ENCODE peak calls at places on chromosome 9, in ten cellular contexts. One of them, this sample, is unnamed.

GRCh38 chr9:119370816-119371215 is 1.6 kb upstream of the BRINP1 start:
- DNase-seq in upper lobe of right lung: peak
- DNase-seq in fibroblast of lung: peak
- DNase-seq in A549: peak
- DNase-seq in coronary artery: no peak
- DNase-seq in epithelial cell of esophagus: peak
- DNase-seq in neural progenitor cell: peak
- DNase-seq in pancreas: peak
- DNase-seq in SK-N-SH: no peak
- DNase-seq in AG04450: no peak
- DNase-seq in this sample: no peak

GRCh38 chr9:21993893-21994525 is at the start of gene CDKN2A:
- DNase-seq in upper lobe of right lung: peak
- DNase-seq in fibroblast of lung: peak
- DNase-seq in A549: no peak
- DNase-seq in coronary artery: no peak
- DNase-seq in epithelial cell of esophagus: peak
- DNase-seq in neural progenitor cell: peak
- DNase-seq in pancreas: peak
- DNase-seq in SK-N-SH: peak
- DNase-seq in AG04450: no peak
- DNase-seq in this sample: no peak

GRCh38 chr9:2047916-2048315 is 32.8 kb downstream of the SMARCA2 start:
- DNase-seq in upper lobe of right lung: no peak
- DNase-seq in fibroblast of lung: no peak
- DNase-seq in A549: no peak
- DNase-seq in coronary artery: no peak
- DNase-seq in epithelial cell of esophagus: no peak
- DNase-seq in neural progenitor cell: no peak
- DNase-seq in pancreas: no peak
- DNase-seq in SK-N-SH: no peak
- DNase-seq in AG04450: no peak
- DNase-seq in this sample: no peak

GRCh38 chr9:34991833-34992375 is 2.4 kb downstream of the DNAJB5 start:
- DNase-seq in upper lobe of right lung: peak
- DNase-seq in fibroblast of lung: peak
- DNase-seq in A549: peak
- DNase-seq in coronary artery: no peak
- DNase-seq in epithelial cell of esophagus: peak
- DNase-seq in neural progenitor cell: peak
- DNase-seq in pancreas: no peak
- DNase-seq in SK-N-SH: no peak
- DNase-seq in AG04450: no peak
- DNase-seq in this sample: no peak

GRCh38 chr9:14131353-14132088 is 182.4 kb downstream of the NFIB start:
- DNase-seq in upper lobe of right lung: no peak
- DNase-seq in fibroblast of lung: no peak
- DNase-seq in A549: no peak
- DNase-seq in coronary artery: no peak
- DNase-seq in epithelial cell of esophagus: no peak
- DNase-seq in neural progenitor cell: no peak
- DNase-seq in pancreas: no peak
- DNase-seq in SK-N-SH: peak
- DNase-seq in AG04450: no peak
- DNase-seq in this sample: no peak

GRCh38 chr9:107600060-107600573 is 110.5 kb upstream of the KLF4 start:
- DNase-seq in upper lobe of right lung: no peak
- DNase-seq in fibroblast of lung: peak
- DNase-seq in A549: no peak
- DNase-seq in coronary artery: no peak
- DNase-seq in epithelial cell of esophagus: no peak
- DNase-seq in neural progenitor cell: no peak
- DNase-seq in pancreas: no peak
- DNase-seq in SK-N-SH: no peak
- DNase-seq in AG04450: no peak
- DNase-seq in this sample: no peak

GRCh38 chr9:133657120-133657661 is 21.0 kb downstream of the DBH start:
- DNase-seq in upper lobe of right lung: no peak
- DNase-seq in fibroblast of lung: peak
- DNase-seq in A549: no peak
- DNase-seq in coronary artery: no peak
- DNase-seq in epithelial cell of esophagus: no peak
- DNase-seq in neural progenitor cell: no peak
- DNase-seq in pancreas: peak
- DNase-seq in SK-N-SH: no peak
- DNase-seq in AG04450: no peak
- DNase-seq in this sample: no peak

GRCh38 chr9:119003218-119003617 is 366.0 kb downstream of the BRINP1 start:
- DNase-seq in upper lobe of right lung: no peak
- DNase-seq in fibroblast of lung: peak
- DNase-seq in A549: no peak
- DNase-seq in coronary artery: no peak
- DNase-seq in epithelial cell of esophagus: no peak
- DNase-seq in neural progenitor cell: no peak
- DNase-seq in pancreas: no peak
- DNase-seq in SK-N-SH: no peak
- DNase-seq in AG04450: no peak
- DNase-seq in this sample: no peak

GRCh38 chr9:118643118-118643517 is 726.1 kb downstream of the BRINP1 start:
- DNase-seq in upper lobe of right lung: peak
- DNase-seq in fibroblast of lung: peak
- DNase-seq in A549: peak
- DNase-seq in coronary artery: no peak
- DNase-seq in epithelial cell of esophagus: peak
- DNase-seq in neural progenitor cell: peak
- DNase-seq in pancreas: no peak
- DNase-seq in SK-N-SH: no peak
- DNase-seq in AG04450: no peak
- DNase-seq in this sample: no peak

DNA sequence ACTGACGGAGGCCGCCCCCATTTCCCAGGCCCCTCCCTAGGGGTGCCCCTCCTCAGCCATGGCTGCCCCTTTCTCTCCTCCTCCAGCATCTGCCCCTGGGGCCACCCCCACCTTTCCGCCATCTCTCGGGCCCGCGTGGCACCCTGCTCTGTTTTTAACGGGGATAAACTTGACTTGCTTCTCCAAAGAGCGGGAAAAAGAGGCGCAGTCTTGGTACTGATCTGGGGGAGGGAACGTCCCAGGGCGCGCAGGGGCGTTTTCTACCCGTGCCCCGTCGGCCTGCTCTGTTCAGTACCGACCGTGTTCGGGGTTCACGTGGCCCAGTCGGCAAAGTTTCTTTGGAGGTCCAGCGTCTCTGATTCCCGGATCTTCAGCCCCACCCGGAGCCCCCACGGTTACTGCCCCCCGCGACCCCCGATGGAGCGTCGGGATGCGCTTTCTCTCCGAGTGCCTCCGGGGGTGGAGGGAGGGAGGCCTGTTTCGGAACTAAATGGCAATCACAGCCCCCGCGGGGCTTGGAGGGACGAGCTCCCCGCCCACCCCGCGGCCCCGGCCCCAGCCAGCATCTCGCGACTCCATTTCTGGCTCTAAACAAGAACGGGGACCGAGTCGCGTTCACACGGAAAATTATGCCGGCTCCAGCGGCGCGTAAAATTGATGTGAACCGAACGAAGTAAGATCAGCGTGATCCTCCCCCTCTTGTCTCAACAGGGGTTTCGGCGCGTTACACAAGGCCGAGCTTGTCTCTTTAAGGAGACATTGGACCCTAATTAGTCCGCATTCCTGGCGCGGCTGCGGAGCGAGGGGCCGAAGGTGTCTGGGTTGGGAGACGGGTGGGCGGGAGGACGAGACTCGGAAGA is 1.1 kb upstream of the TLE4 start:
- DNase-seq in upper lobe of right lung: peak
- DNase-seq in fibroblast of lung: peak
- DNase-seq in A549: peak
- DNase-seq in coronary artery: peak
- DNase-seq in epithelial cell of esophagus: peak
- DNase-seq in neural progenitor cell: peak
- DNase-seq in pancreas: peak
- DNase-seq in SK-N-SH: peak
- DNase-seq in AG04450: no peak
- DNase-seq in this sample: no peak
- H3K4me3 ChIP-seq in upper lobe of right lung: peak
- H3K4me3 ChIP-seq in fibroblast of lung: peak
- H3K4me3 ChIP-seq in A549: peak
- H3K4me3 ChIP-seq in coronary artery: peak
- H3K4me3 ChIP-seq in epithelial cell of esophagus: peak
- H3K4me3 ChIP-seq in neural progenitor cell: peak
- H3K4me3 ChIP-seq in pancreas: peak
- H3K4me3 ChIP-seq in SK-N-SH: peak
- H3K4me3 ChIP-seq in AG04450: peak
- H3K4me3 ChIP-seq in this sample: peak

GRCh38 chr9:131407717-131408195 is 13.9 kb downstream of the PRRC2B start:
- DNase-seq in upper lobe of right lung: peak
- DNase-seq in fibroblast of lung: peak
- DNase-seq in A549: peak
- DNase-seq in coronary artery: no peak
- DNase-seq in epithelial cell of esophagus: peak
- DNase-seq in neural progenitor cell: peak
- DNase-seq in pancreas: no peak
- DNase-seq in SK-N-SH: no peak
- DNase-seq in AG04450: no peak
- DNase-seq in this sample: no peak

GRCh38 chr9:131410051-131410491 is 16.2 kb downstream of the PRRC2B start:
- DNase-seq in upper lobe of right lung: no peak
- DNase-seq in fibroblast of lung: peak
- DNase-seq in A549: no peak
- DNase-seq in coronary artery: no peak
- DNase-seq in epithelial cell of esophagus: no peak
- DNase-seq in neural progenitor cell: no peak
- DNase-seq in pancreas: no peak
- DNase-seq in SK-N-SH: no peak
- DNase-seq in AG04450: no peak
- DNase-seq in this sample: no peak

GRCh38 chr9:131411719-131412681 is 18.1 kb downstream of the PRRC2B start:
- DNase-seq in upper lobe of right lung: no peak
- DNase-seq in fibroblast of lung: no peak
- DNase-seq in A549: no peak
- DNase-seq in coronary artery: no peak
- DNase-seq in epithelial cell of esophagus: no peak
- DNase-seq in neural progenitor cell: no peak
- DNase-seq in pancreas: peak
- DNase-seq in SK-N-SH: no peak
- DNase-seq in AG04450: no peak
- DNase-seq in this sample: no peak

GRCh38 chr9:131406567-131407436 is 12.9 kb downstream of the PRRC2B start:
- DNase-seq in upper lobe of right lung: no peak
- DNase-seq in fibroblast of lung: peak
- DNase-seq in A549: no peak
- DNase-seq in coronary artery: no peak
- DNase-seq in epithelial cell of esophagus: no peak
- DNase-seq in neural progenitor cell: no peak
- DNase-seq in pancreas: no peak
- DNase-seq in SK-N-SH: no peak
- DNase-seq in AG04450: no peak
- DNase-seq in this sample: no peak

DNA sequence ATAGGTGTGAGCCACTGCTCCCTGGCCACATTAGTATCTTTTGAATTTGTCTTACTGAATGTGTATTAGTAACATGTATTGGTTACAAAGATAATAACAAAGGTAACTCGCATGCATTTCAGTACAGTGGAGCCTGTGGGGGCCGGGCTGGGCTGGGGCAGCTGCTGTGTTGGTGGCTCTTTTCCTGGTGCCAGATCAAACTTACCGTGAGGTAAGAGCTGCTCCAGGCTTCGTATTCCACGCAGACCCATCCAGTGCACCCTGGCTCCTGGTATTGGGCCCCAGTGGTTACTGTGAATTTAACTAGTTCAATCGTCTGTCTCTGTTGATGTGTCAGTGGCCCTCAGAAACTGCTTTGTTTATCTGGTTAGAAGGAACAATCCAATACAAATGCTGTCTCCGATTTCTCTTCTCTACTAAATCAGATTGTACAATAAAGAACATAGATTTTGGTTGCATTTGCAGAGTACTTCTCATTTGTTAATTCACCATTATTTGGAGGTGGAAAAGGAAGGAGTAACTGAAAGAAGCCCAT is 15.6 kb downstream of the PRRC2B start:
- DNase-seq in upper lobe of right lung: no peak
- DNase-seq in fibroblast of lung: no peak
- DNase-seq in A549: no peak
- DNase-seq in coronary artery: no peak
- DNase-seq in epithelial cell of esophagus: no peak
- DNase-seq in neural progenitor cell: no peak
- DNase-seq in pancreas: no peak
- DNase-seq in SK-N-SH: no peak
- DNase-seq in AG04450: no peak
- DNase-seq in this sample: no peak
- H3K4me3 ChIP-seq in upper lobe of right lung: no peak
- H3K4me3 ChIP-seq in fibroblast of lung: no peak
- H3K4me3 ChIP-seq in A549: no peak
- H3K4me3 ChIP-seq in coronary artery: no peak
- H3K4me3 ChIP-seq in epithelial cell of esophagus: no peak
- H3K4me3 ChIP-seq in neural progenitor cell: no peak
- H3K4me3 ChIP-seq in pancreas: no peak
- H3K4me3 ChIP-seq in SK-N-SH: no peak
- H3K4me3 ChIP-seq in AG04450: no peak
- H3K4me3 ChIP-seq in this sample: no peak

DNA sequence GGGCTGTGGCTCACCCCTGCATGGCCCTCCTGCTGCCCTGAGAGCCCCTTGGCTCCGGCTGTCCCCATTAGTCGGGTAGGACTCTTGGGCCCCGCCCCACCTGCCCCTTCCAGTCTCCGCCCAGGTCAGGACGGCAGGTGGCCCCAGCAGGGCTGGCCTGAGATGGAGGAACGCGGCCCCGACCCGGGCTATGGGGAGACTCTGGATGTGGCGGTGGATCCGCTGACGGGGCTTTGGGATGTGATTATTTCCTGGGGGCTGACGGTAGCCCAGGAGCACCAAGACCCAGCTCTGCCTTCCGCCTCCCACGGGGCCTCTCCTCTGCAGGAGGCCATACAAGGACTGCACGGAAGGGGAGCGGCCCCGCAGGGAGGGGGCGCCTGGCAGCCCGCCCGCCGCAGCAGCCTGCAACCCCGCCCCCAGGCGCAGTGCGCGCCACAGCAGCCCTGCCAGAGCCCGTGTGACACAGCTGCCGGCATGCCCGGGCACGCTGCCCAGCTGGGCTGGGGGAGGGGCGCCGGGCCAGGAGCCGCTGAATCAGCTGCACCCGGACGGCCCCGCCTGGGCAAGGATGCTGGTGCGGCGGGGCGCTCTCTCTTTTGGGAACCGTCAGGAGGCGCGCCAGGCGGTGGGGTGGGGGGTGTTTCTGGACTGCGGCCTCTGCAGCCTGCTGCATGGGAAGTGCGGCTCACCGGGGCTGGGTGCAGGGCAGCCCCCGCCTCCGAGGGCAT is 9.2 kb downstream of the TMEM250 start:
- DNase-seq in upper lobe of right lung: peak
- DNase-seq in fibroblast of lung: peak
- DNase-seq in A549: peak
- DNase-seq in coronary artery: peak
- DNase-seq in epithelial cell of esophagus: peak
- DNase-seq in neural progenitor cell: peak
- DNase-seq in pancreas: peak
- DNase-seq in SK-N-SH: peak
- DNase-seq in AG04450: peak
- DNase-seq in this sample: peak
- H3K4me3 ChIP-seq in upper lobe of right lung: peak
- H3K4me3 ChIP-seq in fibroblast of lung: peak
- H3K4me3 ChIP-seq in A549: peak
- H3K4me3 ChIP-seq in coronary artery: peak
- H3K4me3 ChIP-seq in epithelial cell of esophagus: peak
- H3K4me3 ChIP-seq in neural progenitor cell: peak
- H3K4me3 ChIP-seq in pancreas: peak
- H3K4me3 ChIP-seq in SK-N-SH: peak
- H3K4me3 ChIP-seq in AG04450: peak
- H3K4me3 ChIP-seq in this sample: peak

GRCh38 chr9:127777368-127777960 is 1.0 kb downstream of the SH2D3C start:
- DNase-seq in upper lobe of right lung: no peak
- DNase-seq in fibroblast of lung: no peak
- DNase-seq in A549: no peak
- DNase-seq in coronary artery: no peak
- DNase-seq in epithelial cell of esophagus: no peak
- DNase-seq in neural progenitor cell: no peak
- DNase-seq in pancreas: peak
- DNase-seq in SK-N-SH: no peak
- DNase-seq in AG04450: no peak
- DNase-seq in this sample: no peak
- H3K4me3 ChIP-seq in upper lobe of right lung: peak
- H3K4me3 ChIP-seq in fibroblast of lung: no peak
- H3K4me3 ChIP-seq in A549: no peak
- H3K4me3 ChIP-seq in coronary artery: no peak
- H3K4me3 ChIP-seq in epithelial cell of esophagus: no peak
- H3K4me3 ChIP-seq in neural progenitor cell: no peak
- H3K4me3 ChIP-seq in pancreas: no peak
- H3K4me3 ChIP-seq in SK-N-SH: no peak
- H3K4me3 ChIP-seq in AG04450: no peak
- H3K4me3 ChIP-seq in this sample: peak